ENCODE peak calls at places on chromosomes 11 and 22, in six cellular contexts. G, Q, L, P, D and C are unnamed samples.

GRCh38 chr22:21012446-21013407 is 2.2 kb upstream of the P2RX6 start:
- DNase-seq in D (no peak), G (no peak), P (no peak), L (no peak), Q (no peak), C (no peak)

GRCh38 chr11:59755701-59756495 is 722 bp downstream of the STX3 start:
- DNase-seq in Q (peak; percentile 91), P (peak; percentile 63), L (peak; percentile 79), D (peak; percentile 71), G (peak; percentile 77), C (peak; percentile 36)

GRCh38 chr22:39205344-39206021 is 39.3 kb downstream of the PDGFB start:
- DNase-seq in G (peak; percentile 57), D (no peak), P (peak; percentile 34), L (no peak), Q (peak; percentile 41), C (no peak)

GRCh38 chr22:47710135-47710534 is 947.7 kb downstream of the TBC1D22A start:
- DNase-seq in D (no peak), G (no peak), L (no peak), Q (no peak), P (no peak), C (no peak)

GRCh38 chr11:29963068-29963467 is 53.8 kb downstream of the KCNA4 start:
- DNase-seq in P (no peak), G (no peak), L (no peak), Q (no peak), D (no peak), C (no peak)

GRCh38 chr11:128481135-128481534 is 106.2 kb downstream of the ETS1 start:
- DNase-seq in L (no peak), P (peak; percentile 93), D (no peak), Q (no peak), G (peak; percentile 93), C (no peak)

GRCh38 chr11:20112291-20113146 is 47.8 kb downstream of the DBX1 start:
- DNase-seq in G (peak; percentile 99), D (peak; percentile 91), P (peak; percentile 99), Q (peak; percentile 72), L (no peak), C (no peak)

GRCh38 chr11:111911563-111912401 is at the start of gene CRYAB:
- DNase-seq in D (peak; percentile 95), P (peak; percentile 83), Q (peak; percentile 78), L (peak; percentile 34), G (peak; percentile 84), C (no peak)

GRCh38 chr11:82927264-82927880 is 25.8 kb downstream of the DDIAS start:
- DNase-seq in Q (no peak), L (peak; percentile 61), P (peak; percentile 25), D (no peak), G (peak; percentile 51), C (peak; percentile 28)

GRCh38 chr11:60018058-60018457 is 1.1 kb downstream of the OOSP4B start:
- DNase-seq in P (no peak), Q (no peak), D (no peak), L (no peak), G (no peak), C (no peak)

GRCh38 chr22:37636186-37636948 is 3.1 kb upstream of the SH3BP1 start:
- DNase-seq in L (no peak), Q (no peak), G (peak; percentile 91), P (peak; percentile 86), D (no peak), C (peak; percentile 44)

GRCh38 chr22:29302681-29303465 is 3.6 kb upstream of the GAS2L1 start:
- DNase-seq in P (no peak), Q (no peak), G (no peak), L (no peak), D (no peak), C (no peak)

GRCh38 chr11:132125855-132126841 is 755.7 kb downstream of the NTM start:
- DNase-seq in D (no peak), Q (no peak), P (no peak), L (peak; percentile 52), G (peak; percentile 49), C (peak; percentile 2)

GRCh38 chr22:29030618-29031235 is 30.9 kb downstream of the C22orf31 start:
- DNase-seq in G (peak; percentile 94), D (peak; percentile 88), P (peak; percentile 87), L (peak; percentile 79), Q (peak; percentile 89), C (no peak)

GRCh38 chr11:12266943-12267342 is 110.4 kb upstream of the PARVA start:
- DNase-seq in G (no peak), L (no peak), D (no peak), Q (no peak), P (no peak), C (no peak)

GRCh38 chr11:475941-476340 is 25.9 kb downstream of the PTDSS2 start:
- DNase-seq in Q (no peak), P (no peak), G (no peak), L (no peak), D (no peak), C (no peak)

GRCh38 chr11:75380716-75381420 is 18.4 kb upstream of the RPS3 start:
- DNase-seq in Q (no peak), G (no peak), P (no peak), L (no peak), D (peak; percentile 45), C (no peak)

GRCh38 chr22:32700186-32700882 is 101.2 kb upstream of the TIMP3 start:
- DNase-seq in P (no peak), Q (no peak), G (peak; percentile 15), L (peak; percentile 36), D (peak; percentile 54), C (no peak)

GRCh38 chr11:36037031-36037430 is 93.2 kb downstream of the LDLRAD3 start:
- DNase-seq in Q (no peak), D (peak; percentile 55), P (peak; percentile 49), G (peak; percentile 69), L (no peak), C (no peak)

GRCh38 chr11:102144357-102145342 is 34.4 kb downstream of the YAP1 start:
- DNase-seq in D (peak; percentile 67), G (peak; percentile 46), P (no peak), Q (no peak), L (peak; percentile 15), C (no peak)

GRCh38 chr11:27248430-27249207 is 114.4 kb downstream of the CCDC34 start:
- DNase-seq in P (peak; percentile 39), Q (no peak), G (peak; percentile 50), L (no peak), D (peak; percentile 45), C (no peak)

GRCh38 chr22:20520093-20520511 is 12.7 kb downstream of the MED15 start:
- DNase-seq in G (peak; percentile 64), Q (no peak), P (peak; percentile 47), D (no peak), L (no peak), C (peak; percentile 44)

GRCh38 chr11:132576706-132577105 is 955.6 kb downstream of the OPCML start:
- DNase-seq in G (peak; percentile 98), P (peak; percentile 97), L (peak; percentile 24), D (no peak), Q (no peak), C (no peak)

GRCh38 chr11:34749666-34750659 is 129.1 kb downstream of the EHF start:
- DNase-seq in P (peak; percentile 80), Q (peak; percentile 88), D (peak; percentile 45), L (no peak), G (peak; percentile 82), C (no peak)

GRCh38 chr22:44088976-44089570 is 65.0 kb downstream of the PARVB start:
- DNase-seq in G (peak; percentile 90), Q (peak; percentile 70), D (peak; percentile 79), L (no peak), P (peak; percentile 85), C (no peak)

GRCh38 chr22:42697542-42698013 is 23.1 kb downstream of the A4GALT start:
- DNase-seq in L (no peak), D (peak; percentile 95), P (peak; percentile 77), Q (no peak), G (peak; percentile 84), C (no peak)

GRCh38 chr11:6755303-6755952 is 16.3 kb downstream of the OR2AG2 start:
- DNase-seq in P (no peak), L (peak; percentile 67), G (no peak), Q (no peak), D (no peak), C (peak; percentile 31)

GRCh38 chr22:44620129-44620840 is 81.7 kb upstream of the PRR5 start:
- DNase-seq in D (peak; percentile 78), L (peak; percentile 97), Q (no peak), P (peak; percentile 57), G (peak; percentile 65), C (peak; percentile 67)

GRCh38 chr22:44443641-44444235 is 54.3 kb downstream of the RTL6 start:
- DNase-seq in Q (peak; percentile 38), L (no peak), D (no peak), G (no peak), P (no peak), C (no peak)

GRCh38 chr11:57387284-57388030 is 3.0 kb downstream of the PRG2 start:
- DNase-seq in G (no peak), L (no peak), Q (no peak), P (no peak), D (peak; percentile 59), C (no peak)

GRCh38 chr22:17917490-17917983 is 106.8 kb downstream of the MICAL3 start:
- DNase-seq in P (no peak), L (no peak), Q (no peak), G (no peak), D (peak; percentile 52), C (peak; percentile 64)

DNA sequence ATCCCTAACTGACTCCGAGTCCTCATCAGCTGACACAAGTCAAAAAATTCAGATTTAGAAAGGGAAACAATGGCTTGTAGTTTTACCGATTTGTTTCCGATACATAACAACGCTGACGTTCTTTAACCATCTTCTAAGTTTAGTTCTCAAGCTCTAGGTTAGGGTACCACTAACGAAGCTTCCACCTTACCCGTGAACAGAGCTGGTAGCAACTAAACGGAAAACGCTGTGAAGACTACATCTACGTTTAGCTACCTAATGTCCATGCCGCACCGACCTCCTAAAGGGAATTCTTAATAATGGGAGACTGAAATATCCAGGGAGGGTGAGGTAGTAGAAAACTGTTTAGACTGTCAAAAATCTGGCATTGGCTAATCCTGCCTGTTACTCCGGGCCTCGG is 1.0 kb downstream of the NUP98 start:
- DNase-seq in P (no peak), Q (no peak), D (no peak), G (no peak), L (no peak), C (no peak)
- H3K27ac ChIP-seq in P (peak overlapping the region; percentile 93), Q (peak overlapping the region; percentile 98), D (peak overlapping the region; percentile 92), G (peak overlapping the region; percentile 96), L (no peak overlapping the region), C (peak overlapping the region; percentile 97)

GRCh38 chr11:66707486-66707885 is 21.5 kb downstream of the SPTBN2 start:
- DNase-seq in G (no peak), P (no peak), Q (no peak), L (no peak), D (no peak), C (no peak)
- H3K36me3 ChIP-seq in G (no peaks in the 10 kb centered on the region), P (no peaks in the 10 kb centered on the region), Q (no peaks in the 10 kb centered on the region), L (no peaks in the 10 kb centered on the region), D (no peaks in the 10 kb centered on the region), C (no peaks in the 10 kb centered on the region)

GRCh38 chr11:45659031-45659817 is 6.2 kb downstream of the CHST1 start:
- DNase-seq in D (no peak), Q (peak; percentile 48), P (no peak), G (no peak), L (no peak), C (no peak)
- H3K27ac ChIP-seq in D (peak overlapping the region; percentile 39), Q (peak overlapping the region; percentile 56), P (no peak overlapping the region), G (no peak overlapping the region), L (no peak overlapping the region), C (no peak overlapping the region)

GRCh38 chr11:24861440-24861839 is 364.6 kb downstream of the LUZP2 start:
- DNase-seq in Q (no peak), P (no peak), L (peak; percentile 13), G (no peak), D (no peak), C (no peak)

GRCh38 chr11:24859801-24860300 is 363.0 kb downstream of the LUZP2 start:
- DNase-seq in L (no peak), D (no peak), Q (no peak), G (no peak), P (no peak), C (no peak)

GRCh38 chr11:24855951-24856350 is 359.1 kb downstream of the LUZP2 start:
- DNase-seq in D (no peak), Q (no peak), G (no peak), P (no peak), L (no peak), C (no peak)
- H3K36me3 ChIP-seq in D (no peaks in the 10 kb centered on the region), Q (no peaks in the 10 kb centered on the region), G (no peaks in the 10 kb centered on the region), P (no peaks in the 10 kb centered on the region), L (no peaks in the 10 kb centered on the region), C (no peaks in the 10 kb centered on the region)